ENCODE peak calls at places on chromosomes 3 and 15, in nine cellular contexts. W is amniotic epithelial cell; U is anterior cingulate cortex; I is posterior cingulate gyrus; F is GM19239; Q is CD4-positive, alpha-beta memory T cell; N is T follicular helper cell; B is activated CD4-positive, CD25-positive, alpha-beta regulatory T cell; V is lower leg skin. Z is an unnamed sample.

GRCh38 chr3:143786229-143787199 is 61.8 kb downstream of the SLC9A9 start:
- DNase-seq in W (no peak), U (no peak), I (peak), F (no peak), Q (no peak), N (no peak), B (no peak), V (no peak), Z (no peak)

GRCh38 chr3:13706451-13706850 is 157.5 kb downstream of the FBLN2 start:
- DNase-seq in W (no peak), U (no peak), I (peak), F (no peak), Q (no peak), N (no peak), B (no peak), V (peak), Z (no peak)

GRCh38 chr3:157146664-157147082 is 13.3 kb downstream of the CCNL1 start:
- DNase-seq in W (no peak), U (no peak), I (no peak), F (no peak), Q (no peak), N (no peak), B (no peak), V (no peak), Z (no peak)

GRCh38 chr15:76196286-76196948 is 114.9 kb downstream of the ETFA start:
- DNase-seq in W (peak), U (peak), I (peak), F (no peak), Q (no peak), N (no peak), B (no peak), V (no peak), Z (peak)

GRCh38 chr3:177680442-177680821 is 483.1 kb upstream of the TBL1XR1 start:
- DNase-seq in W (peak), U (no peak), I (no peak), F (no peak), Q (no peak), N (no peak), B (no peak), V (no peak), Z (no peak)

GRCh38 chr3:148999806-149000205 is 8.5 kb downstream of the GYG1 start:
- DNase-seq in W (no peak), U (no peak), I (no peak), F (no peak), Q (no peak), N (no peak), B (no peak), V (no peak), Z (no peak)

GRCh38 chr15:76033438-76033837 is 21.2 kb upstream of the NRG4 start:
- DNase-seq in W (no peak), U (no peak), I (no peak), F (no peak), Q (no peak), N (no peak), B (no peak), V (no peak), Z (no peak)

GRCh38 chr3:129317876-129318275 is 39.2 kb downstream of the HMCES start:
- DNase-seq in W (no peak), U (no peak), I (no peak), F (no peak), Q (no peak), N (no peak), B (no peak), V (no peak), Z (no peak)

GRCh38 chr3:194054941-194055340 is 81.0 kb upstream of the HES1 start:
- DNase-seq in W (no peak), U (no peak), I (no peak), F (no peak), Q (no peak), N (no peak), B (no peak), V (peak), Z (no peak)

GRCh38 chr3:147702499-147702898 is 293.3 kb downstream of the ZIC1 start:
- DNase-seq in W (no peak), U (no peak), I (no peak), F (no peak), Q (no peak), N (no peak), B (no peak), V (no peak), Z (no peak)

GRCh38 chr3:20123121-20123652 is 62.8 kb downstream of the SGO1 start:
- DNase-seq in W (no peak), U (no peak), I (no peak), F (no peak), Q (no peak), N (no peak), B (no peak), V (no peak), Z (no peak)

GRCh38 chr3:152069871-152070270 is 196.4 kb downstream of the SUCNR1 start:
- DNase-seq in W (peak), U (no peak), I (no peak), F (no peak), Q (no peak), N (no peak), B (no peak), V (no peak), Z (no peak)

GRCh38 chr3:110614181-110614580 is 457.4 kb upstream of the NECTIN3 start:
- DNase-seq in W (no peak), U (no peak), I (no peak), F (no peak), Q (no peak), N (no peak), B (no peak), V (no peak), Z (no peak)

GRCh38 chr15:92294759-92295158 is 98.9 kb upstream of the ST8SIA2 start:
- DNase-seq in W (no peak), U (no peak), I (no peak), F (no peak), Q (no peak), N (no peak), B (no peak), V (no peak), Z (peak)

GRCh38 chr3:144564011-144564410 is 592.4 kb downstream of the DIPK2A start:
- DNase-seq in W (no peak), U (no peak), I (no peak), F (no peak), Q (no peak), N (no peak), B (no peak), V (no peak), Z (no peak)

GRCh38 chr3:187736418-187736871 is 8.8 kb downstream of the BCL6 start:
- DNase-seq in W (peak), U (no peak), I (peak), F (no peak), Q (no peak), N (no peak), B (no peak), V (peak), Z (no peak)

GRCh38 chr15:48413304-48413703 is 82.1 kb downstream of the DUT start:
- DNase-seq in W (peak), U (no peak), I (no peak), F (no peak), Q (no peak), N (no peak), B (no peak), V (peak), Z (no peak)

GRCh38 chr15:61828008-61828407 is 232.2 kb downstream of the VPS13C start:
- DNase-seq in W (no peak), U (no peak), I (no peak), F (no peak), Q (no peak), N (no peak), B (no peak), V (no peak), Z (no peak)

GRCh38 chr3:150184426-150185071 is 213.9 kb upstream of the PFN2 start:
- DNase-seq in W (no peak), U (no peak), I (no peak), F (no peak), Q (no peak), N (no peak), B (no peak), V (no peak), Z (no peak)

GRCh38 chr3:8638994-8639393 is 5.6 kb downstream of the SSUH2 start:
- DNase-seq in W (no peak), U (no peak), I (no peak), F (no peak), Q (no peak), N (no peak), B (no peak), V (no peak), Z (no peak)

GRCh38 chr15:31974855-31975421 is 55.4 kb upstream of the CHRNA7 start:
- DNase-seq in W (no peak), U (no peak), I (peak), F (no peak), Q (peak), N (no peak), B (peak), V (peak), Z (peak)

GRCh38 chr3:48410205-48411040 is 19.5 kb downstream of the PLXNB1 start:
- DNase-seq in W (no peak), U (no peak), I (peak), F (no peak), Q (no peak), N (no peak), B (no peak), V (peak), Z (no peak)

GRCh38 chr15:98649621-98649995 is 1.3 kb downstream of the IGF1R start:
- DNase-seq in W (no peak), U (no peak), I (peak), F (no peak), Q (peak), N (peak), B (peak), V (peak), Z (peak)

GRCh38 chr3:141878326-141878725 is 1.9 kb downstream of the ATP1B3 start:
- DNase-seq in W (no peak), U (no peak), I (no peak), F (no peak), Q (no peak), N (no peak), B (no peak), V (no peak), Z (no peak)

GRCh38 chr3:140573011-140573410 is 104.9 kb upstream of the TRIM42 start:
- DNase-seq in W (no peak), U (no peak), I (no peak), F (no peak), Q (no peak), N (no peak), B (no peak), V (no peak), Z (no peak)

GRCh38 chr15:48962662-48963523 is 826 bp downstream of the SHC4 start:
- DNase-seq in W (peak), U (no peak), I (peak), F (no peak), Q (peak), N (no peak), B (no peak), V (peak), Z (no peak)

GRCh38 chr3:50267280-50267913 is 1.6 kb upstream of the SEMA3B start:
- DNase-seq in W (no peak), U (peak), I (peak), F (no peak), Q (no peak), N (no peak), B (no peak), V (no peak), Z (no peak)

GRCh38 chr3:63588897-63589296 is 63.6 kb upstream of the SNTN start:
- DNase-seq in W (no peak), U (no peak), I (no peak), F (no peak), Q (no peak), N (no peak), B (no peak), V (no peak), Z (no peak)

GRCh38 chr3:176352716-176353334 is 844.5 kb downstream of the TBL1XR1 start:
- DNase-seq in W (no peak), U (no peak), I (no peak), F (no peak), Q (no peak), N (no peak), B (no peak), V (no peak), Z (no peak)

GRCh38 chr3:176967525-176967924 is 229.8 kb downstream of the TBL1XR1 start:
- DNase-seq in W (peak), U (no peak), I (no peak), F (no peak), Q (no peak), N (no peak), B (no peak), V (no peak), Z (no peak)

GRCh38 chr3:65262554-65262953 is 574.8 kb upstream of the ADAMTS9 start:
- DNase-seq in W (no peak), U (no peak), I (no peak), F (no peak), Q (no peak), N (no peak), B (no peak), V (no peak), Z (no peak)

GRCh38 chr15:79296583-79296982 is 14.1 kb downstream of the ANKRD34C start:
- DNase-seq in W (no peak), U (no peak), I (no peak), F (no peak), Q (no peak), N (no peak), B (no peak), V (no peak), Z (peak)

GRCh38 chr3:13951184-13951583 is 71.3 kb upstream of the WNT7A start:
- DNase-seq in W (no peak), U (no peak), I (no peak), F (no peak), Q (no peak), N (no peak), B (no peak), V (no peak), Z (no peak)

GRCh38 chr3:23915537-23916108 is 1.2 kb downstream of the NKIRAS1 start:
- DNase-seq in W (peak), U (no peak), I (no peak), F (no peak), Q (no peak), N (no peak), B (no peak), V (no peak), Z (no peak)

GRCh38 chr3:51682079-51682478 is 11.0 kb downstream of the TEX264 start:
- DNase-seq in W (peak), U (peak), I (peak), F (peak), Q (peak), N (peak), B (peak), V (peak), Z (peak)